ENCODE peak calls at places on chromosomes 13 and 19, in six cellular contexts. V is uterus; M is activated effector memory CD4-positive, alpha-beta T cell treated with Interleukin-2 at 50 U/mL for 16 hours; C is stimulated activated naive B cell treated with anti-CD40 and anti-IgM and Interleukin-4, amounts not matched to agents 10 μg/mL and 1 μg/mL and 100 μg/mL, for 72 hours; J is NCI-H2107; D is astrocyte of the hippocampus. S is an unnamed sample.

GRCh38 chr19:40815223-40815622 is 16.2 kb downstream of the EGLN2 start:
- DNase-seq in D (no peak), M (no peak), J (no peak), V (peak; percentile 9), C (no peak), S (no peak)

GRCh38 chr19:54232552-54232934 is 9.7 kb upstream of the LILRB3 start:
- DNase-seq in M (no peak), D (no peak), V (no peak), C (no peak), J (no peak), S (no peak)

GRCh38 chr13:81539643-81540150 is 1198.8 kb upstream of the SPRY2 start:
- DNase-seq in M (no peak), D (no peak), C (no peak), J (no peak), V (no peak), S (no peak)

GRCh38 chr13:82900453-82900852 is 981.8 kb downstream of the SLITRK1 start:
- DNase-seq in J (no peak), D (no peak), V (no peak), M (no peak), C (no peak), S (no peak)

GRCh38 chr13:110042253-110042652 is 255.9 kb upstream of the IRS2 start:
- DNase-seq in V (no peak), D (peak; percentile 44), C (no peak), M (no peak), J (no peak), S (no peak)

GRCh38 chr19:49861127-49861526 is 6.2 kb downstream of the PNKP start:
- DNase-seq in V (peak; percentile 32), M (no peak), D (peak; percentile 70), J (peak; percentile 30), C (no peak), S (peak; percentile 55)

GRCh38 chr19:49805822-49806612 is 7.1 kb downstream of the FUZ start:
- DNase-seq in C (no peak), D (no peak), V (no peak), M (no peak), J (no peak), S (no peak)

GRCh38 chr19:45492627-45493470 is 4.0 kb downstream of the RTN2 start:
- DNase-seq in D (peak; percentile 70), C (no peak), V (no peak), M (no peak), J (no peak), S (no peak)

GRCh38 chr13:32528358-32528757 is 10.2 kb downstream of the N4BP2L2 start:
- DNase-seq in V (no peak), C (no peak), M (no peak), J (no peak), D (peak; percentile 27), S (no peak)

GRCh38 chr19:47848871-47849473 is 10.1 kb upstream of the TPRX2 start:
- DNase-seq in M (no peak), V (no peak), C (no peak), J (no peak), D (no peak), S (no peak)

S was measured in tibial nerve.